ENCODE peak calls at places on chromosomes 12 and 14, in four cellular contexts. P is SK-N-SH, L is GM12878, T is K562. F is an unnamed sample.

GRCh38 chr14:100891501-100892445 is 11.7 kb downstream of the RTL1 start:
- DNase-seq in P (no peak), L (no peak), T (no peak), F (no peak)

GRCh38 chr14:24368562-24369252 is 723 bp downstream of the NFATC4 start:
- DNase-seq in P (peak), L (no peak), T (peak), F (no peak)

GRCh38 chr12:13277278-13277677 is 80.8 kb downstream of the EMP1 start:
- DNase-seq in P (no peak), L (no peak), T (no peak), F (no peak)

GRCh38 chr14:52802597-52802996 is 11.2 kb upstream of the GNPNAT1 start:
- DNase-seq in P (no peak), L (no peak), T (no peak), F (no peak)

GRCh38 chr12:92444763-92445162 is 258.0 kb upstream of the PLEKHG7 start:
- DNase-seq in P (no peak), L (no peak), T (no peak), F (no peak)

GRCh38 chr12:120186654-120187053 is 7.9 kb downstream of the GCN1 start:
- DNase-seq in P (no peak), L (no peak), T (no peak), F (no peak)

GRCh38 chr14:98229676-98230366 is 1042.2 kb downstream of the BCL11B start:
- DNase-seq in P (no peak), L (no peak), T (no peak), F (no peak)

GRCh38 chr12:2248087-2248900 is 195.5 kb downstream of the CACNA1C start:
- DNase-seq in P (peak), L (no peak), T (no peak), F (peak)

GRCh38 chr12:51592034-51592705 is 1.1 kb downstream of the SCN8A start:
- DNase-seq in P (peak), L (no peak), T (no peak), F (no peak)

GRCh38 chr14:94025720-94026119 is 420 bp upstream of the OTUB2 start:
- DNase-seq in P (no peak), L (no peak), T (no peak), F (no peak)

GRCh38 chr12:91854725-91855124 is 290.9 kb downstream of the BTG1 start:
- DNase-seq in P (no peak), L (no peak), T (no peak), F (no peak)

GRCh38 chr12:50174971-50175715 is 8.0 kb upstream of the CERS5 start:
- DNase-seq in P (peak), L (no peak), T (peak), F (peak)

GRCh38 chr12:53048780-53049401 is 974 bp upstream of the TNS2 start:
- DNase-seq in P (peak), L (no peak), T (peak), F (peak)

GRCh38 chr14:61511558-61511924 is 183.8 kb upstream of the HIF1A start:
- DNase-seq in P (no peak), L (no peak), T (no peak), F (no peak)

GRCh38 chr12:78406776-78407335 is 457.7 kb upstream of the SYT1 start:
- DNase-seq in P (no peak), L (peak), T (no peak), F (no peak)

GRCh38 chr12:75103822-75104221 is 105.8 kb downstream of the KCNC2 start:
- DNase-seq in P (no peak), L (no peak), T (no peak), F (no peak)

GRCh38 chr12:106114084-106115068 is 24.4 kb downstream of the NUAK1 start:
- DNase-seq in P (no peak), L (no peak), T (no peak), F (no peak)

GRCh38 chr14:63542231-63542999 is 762 bp downstream of the PPP2R5E start:
- DNase-seq in P (peak), L (no peak), T (peak), F (no peak)

GRCh38 chr12:129184066-129184695 is 330.9 kb downstream of the GLT1D1 start:
- DNase-seq in P (no peak), L (no peak), T (no peak), F (no peak)

GRCh38 chr12:10143205-10143604 is 13.2 kb upstream of the CLEC7A start:
- DNase-seq in P (no peak), L (no peak), T (no peak), F (no peak)

GRCh38 chr14:21093769-21094681 is 4.4 kb downstream of the ZNF219 start:
- DNase-seq in P (peak), L (no peak), T (no peak), F (no peak)

GRCh38 chr12:117063162-117063911 is 35.9 kb downstream of the TESC start:
- DNase-seq in P (no peak), L (peak), T (no peak), F (no peak)

GRCh38 chr12:109461846-109462766 is 15.0 kb downstream of the KCTD10 start:
- DNase-seq in P (peak), L (no peak), T (peak), F (peak)

GRCh38 chr12:131010376-131011131 is 56.8 kb downstream of the ADGRD1 start:
- DNase-seq in P (no peak), L (no peak), T (no peak), F (no peak)

GRCh38 chr12:96368233-96368632 is 32.0 kb downstream of the CDK17 start:
- DNase-seq in P (no peak), L (no peak), T (no peak), F (no peak)

GRCh38 chr12:4584896-4585295 is 22.9 kb downstream of the DYRK4 start:
- DNase-seq in P (no peak), L (no peak), T (no peak), F (no peak)

GRCh38 chr12:124871297-124871696 is 7.6 kb upstream of the SCARB1 start:
- DNase-seq in P (no peak), L (no peak), T (no peak), F (no peak)

GRCh38 chr12:33536431-33536830 is 96.8 kb upstream of the SYT10 start:
- DNase-seq in P (no peak), L (no peak), T (no peak), F (no peak)

DNA sequence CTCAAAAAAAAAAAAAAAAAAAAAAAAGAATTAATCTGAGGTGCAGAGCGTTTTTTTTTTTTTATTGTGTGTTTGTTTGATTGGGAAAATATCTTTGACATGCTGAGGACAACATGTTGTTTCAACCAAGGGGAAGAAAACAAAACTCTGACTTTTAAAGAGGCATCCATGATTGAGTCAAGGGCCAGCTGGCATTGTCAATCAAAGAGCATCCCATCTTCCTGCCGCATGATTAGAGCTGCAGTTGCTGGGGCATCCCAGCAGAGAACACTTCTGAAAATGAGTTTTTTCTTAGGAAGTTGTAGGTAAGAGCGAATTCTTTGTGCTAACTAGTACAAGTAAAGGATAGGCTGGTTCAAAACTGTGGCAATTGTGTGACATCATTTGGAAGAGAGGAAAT is 200.9 kb upstream of the DAAM1 start:
- DNase-seq in P (no peak), L (no peak), T (no peak), F (no peak)
- TF ChIP-seq NFIC in P (no peak), L (no peak), T (no peak), F (no peak)

DNA sequence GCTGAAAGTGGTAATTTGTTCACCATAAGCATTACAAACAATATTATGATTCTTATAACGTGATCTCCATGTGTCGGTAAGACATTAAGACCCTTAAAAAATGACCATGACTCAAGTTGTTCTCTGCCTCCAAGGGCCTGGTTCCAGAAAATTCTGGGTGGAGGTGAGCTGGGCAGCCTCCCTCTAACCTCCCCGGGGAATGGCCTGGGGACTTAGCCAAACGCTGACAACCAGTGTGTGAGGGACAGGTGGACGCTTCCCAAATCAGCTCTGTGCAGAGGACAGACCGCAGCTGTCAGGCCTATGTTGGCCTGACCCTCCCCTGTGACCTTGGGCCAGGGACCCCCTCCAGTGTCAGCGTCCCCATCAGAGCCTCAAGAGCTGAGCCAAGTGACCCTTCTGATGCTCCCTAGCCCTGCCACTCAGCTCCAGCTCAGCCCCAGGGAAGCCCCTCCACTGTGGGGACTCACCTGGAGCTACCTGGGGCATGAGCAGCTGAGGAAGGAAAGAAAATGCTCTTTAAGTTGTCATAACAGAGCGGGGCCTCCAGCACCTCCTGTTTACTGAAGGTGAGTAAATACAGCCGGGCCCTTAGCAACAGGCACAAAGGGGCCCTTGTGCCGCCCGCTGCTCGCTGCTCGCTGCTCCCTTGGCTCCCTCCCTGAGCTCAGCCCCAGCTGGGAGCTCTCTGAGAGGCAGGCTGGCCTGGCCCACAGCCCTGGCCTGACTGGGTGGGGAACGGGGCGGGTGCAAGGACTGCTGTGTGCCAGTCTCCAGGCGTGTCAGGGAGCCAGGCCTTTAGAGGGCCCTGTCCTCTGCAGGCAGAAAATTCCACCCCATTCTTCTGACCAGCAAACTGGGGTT is 116.6 kb downstream of the CALM1 start:
- DNase-seq in P (no peak), L (no peak), T (no peak), F (peak)
- TF ChIP-seq NFIC in P (no peak), L (no peak), T (no peak), F (no peak)

GRCh38 chr12:65565601-65566560 is 258.4 kb upstream of the HMGA2 start:
- DNase-seq in P (no peak), L (no peak), T (peak), F (no peak)
- TF ChIP-seq NFIC in P (peak), L (no peak), T (no peak), F (no peak)

GRCh38 chr12:87234898-87235297 is 794.3 kb downstream of the C12orf50 start:
- DNase-seq in P (no peak), L (no peak), T (no peak), F (no peak)
- TF ChIP-seq NFIC in P (no peak), L (no peak), T (no peak), F (no peak)

DNA sequence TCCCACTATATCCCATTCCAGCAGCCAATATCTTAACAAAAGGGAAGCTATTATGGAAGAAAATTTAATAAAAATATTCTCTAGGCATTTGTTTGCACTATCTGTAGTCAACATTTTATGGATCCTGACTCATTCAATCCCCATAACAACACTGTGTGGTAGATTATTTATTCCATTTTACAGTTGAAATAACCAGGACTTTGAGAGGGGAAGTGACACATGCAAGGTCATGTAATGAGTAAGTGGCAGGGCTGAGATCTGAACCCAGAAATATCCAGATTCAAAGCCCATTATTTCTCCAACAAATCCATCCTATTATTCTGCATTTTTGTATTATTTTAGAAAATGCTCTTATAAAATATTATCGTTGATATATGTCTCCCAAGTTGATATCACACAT is 54.8 kb upstream of the E2F7 start:
- DNase-seq in P (no peak), L (no peak), T (no peak), F (no peak)
- TF ChIP-seq NFIC in P (peak), L (no peak), T (no peak), F (no peak)

GRCh38 chr12:69880566-69880965 is 55.5 kb downstream of the MYRFL start:
- DNase-seq in P (no peak), L (no peak), T (no peak), F (no peak)

GRCh38 chr12:69885656-69886055 is 60.6 kb downstream of the MYRFL start:
- DNase-seq in P (no peak), L (no peak), T (no peak), F (no peak)

GRCh38 chr12:69884386-69884785 is 59.4 kb downstream of the MYRFL start:
- DNase-seq in P (no peak), L (no peak), T (no peak), F (no peak)

GRCh38 chr12:69879007-69879960 is 54.3 kb downstream of the MYRFL start:
- DNase-seq in P (peak), L (no peak), T (peak), F (peak)

GRCh38 chr12:69881771-69882170 is 56.7 kb downstream of the MYRFL start:
- DNase-seq in P (no peak), L (no peak), T (no peak), F (no peak)
- TF ChIP-seq NFIC in P (no peak), L (no peak), T (no peak), F (no peak)

DNA sequence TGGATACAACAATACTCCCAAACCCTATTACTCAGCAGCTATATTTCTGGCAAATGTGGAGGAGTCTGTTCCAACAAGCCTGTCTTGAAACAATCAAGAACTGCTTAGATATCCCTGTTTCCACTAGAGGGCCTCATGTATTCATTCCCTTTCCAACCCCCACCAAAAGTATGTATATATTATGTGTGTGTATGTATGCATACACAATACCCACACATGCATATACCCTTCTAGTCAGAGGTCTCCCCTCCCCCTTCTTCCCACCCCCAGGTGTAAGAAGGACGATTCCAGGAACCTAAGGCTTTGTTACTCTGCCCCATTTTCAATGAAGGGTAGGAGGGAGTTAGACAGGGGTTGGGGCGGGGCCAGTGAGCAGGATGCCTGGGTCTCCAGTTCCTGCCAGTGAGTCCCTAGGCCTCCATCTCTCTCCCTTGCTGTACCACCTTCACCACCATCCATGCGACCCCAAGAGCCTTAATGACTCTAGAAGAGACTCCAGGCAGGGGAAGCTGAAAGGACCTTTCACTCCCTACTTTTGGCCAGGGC is at the start of gene DGKA:
- DNase-seq in P (peak), L (peak), T (peak), F (peak)
- TF ChIP-seq NFIC in P (no peak), L (no peak), T (no peak), F (no peak)

DNA sequence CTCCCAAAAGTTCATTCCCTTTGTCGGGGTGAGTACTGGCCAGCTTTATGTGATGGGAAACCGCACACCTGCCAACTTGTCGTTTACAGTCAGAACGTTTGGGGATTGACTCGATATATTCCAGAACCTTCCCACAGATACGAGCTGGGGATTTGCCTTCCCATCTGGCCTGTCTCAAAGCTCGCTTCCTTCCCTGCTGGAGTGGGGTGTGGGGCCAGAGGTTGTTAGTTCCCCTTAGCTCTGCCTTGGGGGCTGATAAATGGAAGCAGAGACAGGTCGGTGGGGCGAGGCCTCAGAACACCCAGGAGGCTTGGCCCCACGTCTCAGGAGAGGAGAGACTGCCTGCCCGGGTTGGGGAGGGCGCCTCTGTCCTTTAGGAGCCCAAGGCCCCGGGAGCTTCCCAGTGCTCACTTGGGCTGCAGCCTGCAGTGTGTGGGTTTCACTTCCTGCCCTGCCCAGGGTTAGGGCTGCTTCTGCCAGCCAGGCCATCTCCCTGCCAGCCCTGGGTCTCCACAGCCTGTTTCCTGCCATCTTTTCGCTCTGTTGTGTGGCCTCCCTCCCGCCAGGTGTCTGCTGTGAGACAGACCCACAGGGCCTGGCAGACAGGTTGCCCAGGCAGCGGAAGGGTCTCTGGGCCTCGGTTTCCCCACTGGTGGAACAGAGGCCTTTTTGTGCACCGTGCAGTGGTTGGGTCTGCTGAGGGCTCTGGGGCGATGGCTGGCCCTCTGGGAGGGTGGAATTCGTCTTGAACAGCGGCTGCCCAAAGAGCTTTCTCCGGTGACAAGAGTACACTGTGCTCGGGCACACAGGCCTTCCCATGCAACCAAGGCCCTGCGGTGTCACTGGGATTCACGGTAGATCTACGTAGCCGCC is 8.1 kb upstream of the TEX22 start:
- DNase-seq in P (no peak), L (no peak), T (no peak), F (no peak)
- TF ChIP-seq NFIC in P (no peak), L (no peak), T (no peak), F (no peak)

GRCh38 chr12:39441963-39442894 is 691 bp downstream of the KIF21A start:
- DNase-seq in P (peak), L (no peak), T (peak), F (peak)

GRCh38 chr12:39442895-39443703 is at the start of gene KIF21A:
- DNase-seq in P (peak), L (peak), T (peak), F (peak)

GRCh38 chr12:39440101-39440500 is 2.8 kb downstream of the KIF21A start:
- DNase-seq in P (no peak), L (no peak), T (no peak), F (no peak)

GRCh38 chr12:39440781-39441180 is 2.1 kb downstream of the KIF21A start:
- DNase-seq in P (no peak), L (no peak), T (no peak), F (no peak)

GRCh38 chr12:39441189-39441962 is 1.5 kb downstream of the KIF21A start:
- DNase-seq in P (no peak), L (no peak), T (no peak), F (no peak)
- TF ChIP-seq NFIC in P (no peak), L (no peak), T (no peak), F (no peak)

GRCh38 chr12:81330480-81330879 is 252.6 kb downstream of the ACSS3 start:
- DNase-seq in P (no peak), L (no peak), T (no peak), F (no peak)
- TF ChIP-seq NFIC in P (no peak), L (no peak), T (no peak), F (no peak)